ENCODE peak calls at places on chromosomes 5 and 9, in six cellular contexts. Y, R, P, N, X and L are unnamed samples.
A peak's percentile ranks its signal among the peaks of the same experiment; 100 is the strongest.

GRCh38 chr9:6552033-6552737 is 93.3 kb downstream of the GLDC start:
- DNase-seq in X (no peak), Y (no peak), N (no peak), P (peak; percentile 45), R (no peak), L (no peak)

GRCh38 chr9:127706836-127707241 is at the start of gene CFAP157:
- DNase-seq in X (no peak), P (no peak), Y (no peak), N (no peak), R (peak; percentile 54), L (no peak)

GRCh38 chr5:180988592-180988991 is at the start of gene BTNL3:
- DNase-seq in Y (no peak), P (no peak), X (no peak), N (no peak), R (no peak), L (no peak)

GRCh38 chr9:71762900-71763653 is 5.2 kb downstream of the CEMIP2 start:
- DNase-seq in R (no peak), Y (no peak), N (no peak), X (no peak), P (no peak), L (no peak)

GRCh38 chr5:84791730-84792129 is 407.1 kb upstream of the EDIL3 start:
- DNase-seq in R (no peak), Y (no peak), P (no peak), N (no peak), X (no peak), L (no peak)

GRCh38 chr9:10488937-10489336 is 123.9 kb downstream of the PTPRD start:
- DNase-seq in N (no peak), Y (no peak), P (no peak), R (no peak), X (no peak), L (no peak)

GRCh38 chr5:130141689-130142320 is 237.5 kb downstream of the CHSY3 start:
- DNase-seq in N (no peak), P (no peak), Y (no peak), X (no peak), R (no peak), L (peak; percentile 68)

GRCh38 chr9:16205455-16205854 is 652.6 kb downstream of the CCDC171 start:
- DNase-seq in N (no peak), X (no peak), P (no peak), Y (no peak), R (no peak), L (no peak)

GRCh38 chr5:1749346-1750124 is 50.1 kb downstream of the MRPL36 start:
- DNase-seq in R (peak; percentile 4), N (no peak), P (peak; percentile 26), Y (peak; percentile 64), X (no peak), L (no peak)

GRCh38 chr5:128062172-128062746 is 21.3 kb upstream of the SLC12A2 start:
- DNase-seq in R (no peak), P (no peak), X (no peak), N (no peak), Y (no peak), L (no peak)

GRCh38 chr9:93198117-93198838 is 14.3 kb downstream of the WNK2 start:
- DNase-seq in R (peak; percentile 44), P (no peak), X (no peak), N (no peak), Y (peak; percentile 47), L (peak; percentile 31)

GRCh38 chr5:140076142-140076541 is 33.0 kb upstream of the NRG2 start:
- DNase-seq in R (no peak), Y (no peak), N (no peak), X (no peak), P (no peak), L (no peak)

GRCh38 chr9:16385590-16386578 is 484.6 kb downstream of the BNC2 start:
- DNase-seq in Y (no peak), P (no peak), N (no peak), R (no peak), X (no peak), L (no peak)

GRCh38 chr5:149126898-149127297 is 14.4 kb upstream of the ABLIM3 start:
- DNase-seq in Y (no peak), X (no peak), P (no peak), N (no peak), R (no peak), L (no peak)

GRCh38 chr5:114857951-114858401 is 311.7 kb downstream of the TRIM36 start:
- DNase-seq in P (no peak), R (no peak), N (no peak), Y (peak; percentile 79), X (no peak), L (no peak)

GRCh38 chr9:73780916-73781315 is 629.3 kb downstream of the ANXA1 start:
- DNase-seq in P (no peak), N (no peak), R (no peak), X (no peak), Y (no peak), L (no peak)

GRCh38 chr9:123391946-123392345 is 35.9 kb downstream of the CRB2 start:
- DNase-seq in Y (peak; percentile 65), R (no peak), X (no peak), N (no peak), P (no peak), L (no peak)

GRCh38 chr5:62460578-62460983 is 48.0 kb downstream of the IPO11 start:
- DNase-seq in P (no peak), X (peak; percentile 22), R (no peak), Y (no peak), N (no peak), L (no peak)

GRCh38 chr9:33620738-33621439 is 96.8 kb downstream of the ANKRD18B start:
- DNase-seq in X (no peak), Y (no peak), N (no peak), P (no peak), R (no peak), L (no peak)

GRCh38 chr9:133371261-133371711 is 4.6 kb downstream of the SURF4 start:
- DNase-seq in N (no peak), Y (no peak), X (no peak), R (no peak), P (no peak), L (no peak)

GRCh38 chr5:93582677-93583524 is at the start of gene NR2F1:
- DNase-seq in P (peak; percentile 86), X (no peak), N (no peak), R (peak; percentile 67), Y (no peak), L (peak; percentile 79)

GRCh38 chr9:25681270-25681669 is 3.0 kb upstream of the TUSC1 start:
- DNase-seq in R (no peak), N (no peak), Y (no peak), X (no peak), P (no peak), L (no peak)

DNA sequence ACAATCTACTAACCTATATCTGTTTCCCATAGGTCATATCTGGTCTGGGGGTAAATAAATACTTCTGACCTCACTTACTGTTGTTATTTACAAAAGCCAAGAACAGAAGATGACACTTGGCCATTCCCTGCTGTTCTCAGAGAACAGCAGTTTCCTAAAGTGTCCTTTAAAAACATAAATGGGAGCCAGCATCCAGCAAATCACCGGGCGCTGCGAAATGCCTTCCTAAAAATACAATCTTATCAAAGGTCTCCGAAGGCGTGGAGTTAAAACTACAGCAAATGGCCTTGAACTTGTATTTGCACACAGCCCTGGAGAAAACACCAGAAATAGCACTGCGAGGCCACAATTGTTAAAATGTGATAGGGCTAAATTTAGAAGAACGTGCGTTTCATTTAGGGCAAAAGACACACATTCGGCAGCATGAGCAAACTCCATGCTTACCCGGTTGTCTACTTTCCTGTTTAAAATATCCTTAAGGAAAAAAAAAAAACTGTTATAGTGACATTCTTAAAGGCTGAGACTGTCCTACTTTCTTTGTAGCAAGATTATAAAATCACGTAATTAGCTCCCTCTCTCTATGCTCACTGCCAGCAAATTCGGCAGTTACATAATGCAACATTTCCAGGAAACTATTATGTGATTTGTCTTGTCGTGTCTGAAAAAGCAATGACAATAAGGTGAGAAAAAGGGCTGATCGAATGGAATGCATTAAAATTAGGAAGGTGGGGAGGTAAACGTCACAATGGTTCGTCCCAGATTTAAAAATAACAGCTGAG is 1.5 kb downstream of the NFIL3 start:
- DNase-seq in N (no peak), R (peak; percentile 25), X (no peak), Y (no peak), P (no peak), L (peak; percentile 58)
- H3K4me1 ChIP-seq in N (peaks cover 74% of the 10 kb centered on the region), R (peaks cover 46% of the 10 kb centered on the region), X (peaks cover 28% of the 10 kb centered on the region), Y (peaks cover 75% of the 10 kb centered on the region), P (peaks cover 42% of the 10 kb centered on the region), L (peaks cover 9% of the 10 kb centered on the region)

DNA sequence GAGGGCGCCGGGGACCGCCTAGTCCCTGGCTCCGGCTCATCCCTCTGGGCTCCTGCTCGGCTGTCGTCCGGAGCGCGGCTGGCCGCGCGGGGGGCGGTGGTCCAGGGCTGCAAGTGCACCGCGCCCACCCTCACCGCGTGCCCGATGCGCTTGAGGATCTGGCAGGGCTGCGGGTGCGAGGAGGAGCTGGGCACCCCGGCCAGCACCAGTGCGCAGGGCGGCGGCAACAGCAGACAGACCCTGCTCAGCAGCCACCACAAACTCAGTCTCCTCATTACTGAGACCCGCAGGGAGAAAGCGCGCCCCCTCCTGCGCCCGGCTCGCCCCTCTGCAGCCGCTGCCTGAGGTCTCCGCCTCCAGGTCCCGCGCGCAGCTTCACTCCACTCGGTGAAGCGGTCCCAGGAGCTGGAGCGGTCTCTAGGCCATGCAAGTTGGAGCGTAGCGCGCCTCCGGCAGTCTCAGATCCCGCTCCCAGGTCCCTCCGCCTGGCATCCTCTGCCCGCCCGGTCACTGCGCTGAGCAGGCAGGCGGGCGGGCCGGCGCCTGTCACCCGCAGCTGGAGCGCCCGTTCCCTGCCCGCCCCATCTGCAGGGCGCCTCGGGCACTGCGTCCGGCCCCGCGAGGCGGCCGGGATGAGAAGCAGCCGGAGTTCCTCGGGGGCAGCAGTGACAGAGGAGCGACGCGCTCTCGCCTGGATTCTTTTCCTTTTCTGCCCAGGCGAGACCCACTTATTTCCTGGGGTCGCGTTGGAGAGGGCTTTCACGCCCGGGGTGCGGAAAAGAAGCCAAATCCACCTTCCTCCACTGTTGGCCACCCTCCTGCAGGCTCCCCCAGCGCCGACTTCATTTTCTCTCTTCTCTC is 512 bp downstream of the GRIN3A start:
- DNase-seq in X (no peak), R (peak; percentile 10), Y (peak; percentile 71), N (peak; percentile 12), P (no peak), L (peak; percentile 44)
- H3K4me3 ChIP-seq in X (peak overlapping the region; percentile 26), R (peak overlapping the region; percentile 7), Y (peak overlapping the region; percentile 16), N (peak overlapping the region; percentile 67), P (no peak overlapping the region), L (peak overlapping the region; percentile 59)

GRCh38 chr5:68243251-68243650 is 27.7 kb downstream of the PIK3R1 start:
- DNase-seq in X (no peak), R (no peak), N (no peak), P (no peak), Y (no peak), L (no peak)
- H3K4me1 ChIP-seq in X (peaks cover 56% of the 10 kb centered on the region), R (peaks cover 11% of the 10 kb centered on the region), N (peaks cover 100% of the 10 kb centered on the region), P (peaks cover 46% of the 10 kb centered on the region), Y (peaks cover 69% of the 10 kb centered on the region), L (peaks cover 14% of the 10 kb centered on the region)

DNA sequence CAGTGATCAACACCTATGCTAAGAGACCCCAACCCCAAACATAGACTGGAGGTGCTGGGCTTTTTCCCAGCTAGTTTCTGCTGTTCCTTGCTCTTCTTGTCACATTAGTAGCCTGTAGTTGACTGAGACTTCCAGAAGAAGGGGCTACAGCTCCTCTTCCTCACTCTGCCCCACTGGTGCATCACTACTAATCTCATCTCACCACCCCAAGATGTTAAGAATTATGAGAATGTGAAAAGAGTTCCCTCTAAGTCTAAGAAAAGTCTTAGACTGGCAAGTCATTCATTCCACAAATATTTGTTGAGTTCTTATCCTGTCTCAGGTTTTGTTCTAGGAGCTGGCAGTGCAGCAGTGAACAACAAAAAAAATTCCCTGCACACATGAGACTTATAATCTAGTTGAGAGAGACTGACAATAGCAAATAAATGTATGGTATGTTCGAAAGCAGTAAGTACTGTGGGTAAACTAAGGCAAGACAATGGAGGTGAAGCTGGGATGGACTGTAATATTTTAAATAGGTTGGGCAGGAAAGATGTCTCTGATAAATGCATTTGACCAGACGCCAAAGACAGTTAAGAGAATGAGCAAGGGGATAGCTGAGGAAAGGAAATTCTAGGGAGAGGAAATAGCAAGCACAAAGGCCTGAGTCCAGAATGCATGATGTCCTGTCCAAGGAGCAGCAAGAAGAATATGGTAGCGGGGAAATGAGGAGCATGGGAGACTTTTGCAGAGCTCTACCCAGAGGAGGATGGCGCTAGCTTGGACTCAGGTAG is 92.3 kb downstream of the PTCD2 start:
- DNase-seq in Y (no peak), R (no peak), P (no peak), X (no peak), N (no peak), L (no peak)
- H3K4me3 ChIP-seq in Y (no peak overlapping the region), R (no peak overlapping the region), P (no peak overlapping the region), X (no peak overlapping the region), N (no peak overlapping the region), L (no peak overlapping the region)